ENCODE peak calls at places on chromosomes 5 and 9, in six cellular contexts. One of them, this sample, is unnamed.

GRCh38 chr5:116575635-116576042 is 1.0 kb upstream of the SEMA6A start:
- DNase-seq in GM12878: no peak
- DNase-seq in fibroblast of mammary gland: no peak
- DNase-seq in epithelial cell of esophagus: peak
- DNase-seq in dorsolateral prefrontal cortex: peak
- DNase-seq in breast epithelium: no peak
- DNase-seq in this sample: peak

GRCh38 chr9:18457498-18457897 is 16.5 kb upstream of the ADAMTSL1 start:
- DNase-seq in GM12878: no peak
- DNase-seq in fibroblast of mammary gland: peak
- DNase-seq in epithelial cell of esophagus: peak
- DNase-seq in dorsolateral prefrontal cortex: no peak
- DNase-seq in breast epithelium: no peak
- DNase-seq in this sample: no peak

GRCh38 chr5:157543825-157544622 is 31.6 kb downstream of the ADAM19 start:
- DNase-seq in GM12878: no peak
- DNase-seq in fibroblast of mammary gland: peak
- DNase-seq in epithelial cell of esophagus: no peak
- DNase-seq in dorsolateral prefrontal cortex: no peak
- DNase-seq in breast epithelium: no peak
- DNase-seq in this sample: no peak

GRCh38 chr9:128343855-128344254 is 3.5 kb downstream of the SLC27A4 start:
- DNase-seq in GM12878: no peak
- DNase-seq in fibroblast of mammary gland: no peak
- DNase-seq in epithelial cell of esophagus: no peak
- DNase-seq in dorsolateral prefrontal cortex: no peak
- DNase-seq in breast epithelium: no peak
- DNase-seq in this sample: no peak

GRCh38 chr5:156824800-156825199 is 25.3 kb upstream of the PPP1R2B start:
- DNase-seq in GM12878: no peak
- DNase-seq in fibroblast of mammary gland: peak
- DNase-seq in epithelial cell of esophagus: peak
- DNase-seq in dorsolateral prefrontal cortex: no peak
- DNase-seq in breast epithelium: no peak
- DNase-seq in this sample: peak

GRCh38 chr5:1852324-1852947 is 30.3 kb downstream of the IRX4 start:
- DNase-seq in GM12878: no peak
- DNase-seq in fibroblast of mammary gland: no peak
- DNase-seq in epithelial cell of esophagus: no peak
- DNase-seq in dorsolateral prefrontal cortex: no peak
- DNase-seq in breast epithelium: no peak
- DNase-seq in this sample: no peak

GRCh38 chr5:139698461-139699146 is 50.5 kb downstream of the CXXC5 start:
- DNase-seq in GM12878: no peak
- DNase-seq in fibroblast of mammary gland: peak
- DNase-seq in epithelial cell of esophagus: peak
- DNase-seq in dorsolateral prefrontal cortex: peak
- DNase-seq in breast epithelium: peak
- DNase-seq in this sample: peak

GRCh38 chr5:80863708-80864107 is 96.5 kb upstream of the RASGRF2 start:
- DNase-seq in GM12878: no peak
- DNase-seq in fibroblast of mammary gland: no peak
- DNase-seq in epithelial cell of esophagus: no peak
- DNase-seq in dorsolateral prefrontal cortex: no peak
- DNase-seq in breast epithelium: no peak
- DNase-seq in this sample: no peak

GRCh38 chr5:82641362-82641988 is 363.3 kb upstream of the RPS23 start:
- DNase-seq in GM12878: peak
- DNase-seq in fibroblast of mammary gland: peak
- DNase-seq in epithelial cell of esophagus: peak
- DNase-seq in dorsolateral prefrontal cortex: peak
- DNase-seq in breast epithelium: peak
- DNase-seq in this sample: peak

GRCh38 chr9:34451545-34451944 is 6.8 kb downstream of the FAM219A start:
- DNase-seq in GM12878: no peak
- DNase-seq in fibroblast of mammary gland: peak
- DNase-seq in epithelial cell of esophagus: no peak
- DNase-seq in dorsolateral prefrontal cortex: no peak
- DNase-seq in breast epithelium: no peak
- DNase-seq in this sample: peak

GRCh38 chr5:173278641-173279040 is 43.6 kb upstream of the NKX2-5 start:
- DNase-seq in GM12878: no peak
- DNase-seq in fibroblast of mammary gland: no peak
- DNase-seq in epithelial cell of esophagus: no peak
- DNase-seq in dorsolateral prefrontal cortex: no peak
- DNase-seq in breast epithelium: no peak
- DNase-seq in this sample: no peak

GRCh38 chr5:59587489-59588337 is 305.8 kb downstream of the PDE4D start:
- DNase-seq in GM12878: no peak
- DNase-seq in fibroblast of mammary gland: peak
- DNase-seq in epithelial cell of esophagus: peak
- DNase-seq in dorsolateral prefrontal cortex: peak
- DNase-seq in breast epithelium: no peak
- DNase-seq in this sample: no peak

GRCh38 chr9:131995382-131995781 is 84.3 kb downstream of the MED27 start:
- DNase-seq in GM12878: no peak
- DNase-seq in fibroblast of mammary gland: peak
- DNase-seq in epithelial cell of esophagus: peak
- DNase-seq in dorsolateral prefrontal cortex: no peak
- DNase-seq in breast epithelium: no peak
- DNase-seq in this sample: no peak

GRCh38 chr9:82922686-82923085 is 140.3 kb downstream of the RASEF start:
- DNase-seq in GM12878: no peak
- DNase-seq in fibroblast of mammary gland: no peak
- DNase-seq in epithelial cell of esophagus: no peak
- DNase-seq in dorsolateral prefrontal cortex: no peak
- DNase-seq in breast epithelium: no peak
- DNase-seq in this sample: no peak

GRCh38 chr5:73116506-73116905 is 3.9 kb upstream of the TMEM171 start:
- DNase-seq in GM12878: no peak
- DNase-seq in fibroblast of mammary gland: no peak
- DNase-seq in epithelial cell of esophagus: no peak
- DNase-seq in dorsolateral prefrontal cortex: no peak
- DNase-seq in breast epithelium: no peak
- DNase-seq in this sample: no peak

GRCh38 chr9:15915711-15916110 is 362.9 kb downstream of the CCDC171 start:
- DNase-seq in GM12878: no peak
- DNase-seq in fibroblast of mammary gland: peak
- DNase-seq in epithelial cell of esophagus: no peak
- DNase-seq in dorsolateral prefrontal cortex: no peak
- DNase-seq in breast epithelium: no peak
- DNase-seq in this sample: no peak

GRCh38 chr9:113573959-113574352 is 110.4 kb downstream of the RGS3 start:
- DNase-seq in GM12878: no peak
- DNase-seq in fibroblast of mammary gland: no peak
- DNase-seq in epithelial cell of esophagus: no peak
- DNase-seq in dorsolateral prefrontal cortex: no peak
- DNase-seq in breast epithelium: no peak
- DNase-seq in this sample: no peak

GRCh38 chr5:129972774-129973173 is 68.5 kb downstream of the CHSY3 start:
- DNase-seq in GM12878: no peak
- DNase-seq in fibroblast of mammary gland: peak
- DNase-seq in epithelial cell of esophagus: no peak
- DNase-seq in dorsolateral prefrontal cortex: no peak
- DNase-seq in breast epithelium: no peak
- DNase-seq in this sample: no peak

GRCh38 chr9:97470076-97470475 is 31.4 kb upstream of the TMOD1 start:
- DNase-seq in GM12878: no peak
- DNase-seq in fibroblast of mammary gland: no peak
- DNase-seq in epithelial cell of esophagus: peak
- DNase-seq in dorsolateral prefrontal cortex: peak
- DNase-seq in breast epithelium: no peak
- DNase-seq in this sample: peak

GRCh38 chr9:99305820-99306811 is 84.0 kb downstream of the SEC61B start:
- DNase-seq in GM12878: no peak
- DNase-seq in fibroblast of mammary gland: no peak
- DNase-seq in epithelial cell of esophagus: no peak
- DNase-seq in dorsolateral prefrontal cortex: no peak
- DNase-seq in breast epithelium: no peak
- DNase-seq in this sample: no peak

GRCh38 chr5:112202694-112203093 is 216.4 kb downstream of the EPB41L4A start:
- DNase-seq in GM12878: no peak
- DNase-seq in fibroblast of mammary gland: no peak
- DNase-seq in epithelial cell of esophagus: peak
- DNase-seq in dorsolateral prefrontal cortex: no peak
- DNase-seq in breast epithelium: no peak
- DNase-seq in this sample: no peak

GRCh38 chr5:77230727-77231469 is 20.4 kb downstream of the PDE8B start:
- DNase-seq in GM12878: no peak
- DNase-seq in fibroblast of mammary gland: peak
- DNase-seq in epithelial cell of esophagus: peak
- DNase-seq in dorsolateral prefrontal cortex: no peak
- DNase-seq in breast epithelium: no peak
- DNase-seq in this sample: peak
- TF ChIP-seq CTCF in GM12878: no peak
- TF ChIP-seq CTCF in fibroblast of mammary gland: peak
- TF ChIP-seq CTCF in epithelial cell of esophagus: no peak
- TF ChIP-seq CTCF in dorsolateral prefrontal cortex: no peak
- TF ChIP-seq CTCF in breast epithelium: no peak
- TF ChIP-seq CTCF in this sample: peak

GRCh38 chr5:181205735-181206401 is 872 bp upstream of the TRIM7 start:
- DNase-seq in GM12878: no peak
- DNase-seq in fibroblast of mammary gland: no peak
- DNase-seq in epithelial cell of esophagus: peak
- DNase-seq in dorsolateral prefrontal cortex: no peak
- DNase-seq in breast epithelium: no peak
- DNase-seq in this sample: no peak
- H3K4me3 ChIP-seq in GM12878: peak
- H3K4me3 ChIP-seq in fibroblast of mammary gland: peak
- H3K4me3 ChIP-seq in epithelial cell of esophagus: peak
- H3K4me3 ChIP-seq in dorsolateral prefrontal cortex: peak
- H3K4me3 ChIP-seq in breast epithelium: peak
- H3K4me3 ChIP-seq in this sample: peak

DNA sequence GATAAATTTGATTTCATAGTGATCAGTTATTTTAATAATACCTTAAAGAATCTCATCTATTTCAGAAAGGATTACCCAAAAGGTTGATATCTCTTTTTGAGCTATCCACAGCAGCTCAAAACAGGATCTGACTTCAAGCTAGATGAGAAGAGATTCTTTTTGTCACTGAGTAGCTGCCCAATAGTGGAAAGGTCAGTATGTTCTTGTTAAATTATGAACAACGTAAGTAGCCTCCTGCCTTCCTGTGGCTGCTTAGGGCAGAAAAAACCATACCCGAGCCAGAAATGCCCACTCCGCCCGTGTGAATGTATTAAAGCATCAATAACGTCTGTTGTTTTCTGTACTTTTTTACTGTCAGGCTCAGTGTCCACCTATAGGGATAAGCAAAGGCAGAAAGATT is 51.3 kb upstream of the PRUNE2 start:
- DNase-seq in GM12878: no peak
- DNase-seq in fibroblast of mammary gland: no peak
- DNase-seq in epithelial cell of esophagus: no peak
- DNase-seq in dorsolateral prefrontal cortex: no peak
- DNase-seq in breast epithelium: no peak
- DNase-seq in this sample: no peak
- TF ChIP-seq CTCF in GM12878: no peak
- TF ChIP-seq CTCF in fibroblast of mammary gland: no peak
- TF ChIP-seq CTCF in epithelial cell of esophagus: no peak
- TF ChIP-seq CTCF in dorsolateral prefrontal cortex: no peak
- TF ChIP-seq CTCF in breast epithelium: no peak
- TF ChIP-seq CTCF in this sample: no peak

DNA sequence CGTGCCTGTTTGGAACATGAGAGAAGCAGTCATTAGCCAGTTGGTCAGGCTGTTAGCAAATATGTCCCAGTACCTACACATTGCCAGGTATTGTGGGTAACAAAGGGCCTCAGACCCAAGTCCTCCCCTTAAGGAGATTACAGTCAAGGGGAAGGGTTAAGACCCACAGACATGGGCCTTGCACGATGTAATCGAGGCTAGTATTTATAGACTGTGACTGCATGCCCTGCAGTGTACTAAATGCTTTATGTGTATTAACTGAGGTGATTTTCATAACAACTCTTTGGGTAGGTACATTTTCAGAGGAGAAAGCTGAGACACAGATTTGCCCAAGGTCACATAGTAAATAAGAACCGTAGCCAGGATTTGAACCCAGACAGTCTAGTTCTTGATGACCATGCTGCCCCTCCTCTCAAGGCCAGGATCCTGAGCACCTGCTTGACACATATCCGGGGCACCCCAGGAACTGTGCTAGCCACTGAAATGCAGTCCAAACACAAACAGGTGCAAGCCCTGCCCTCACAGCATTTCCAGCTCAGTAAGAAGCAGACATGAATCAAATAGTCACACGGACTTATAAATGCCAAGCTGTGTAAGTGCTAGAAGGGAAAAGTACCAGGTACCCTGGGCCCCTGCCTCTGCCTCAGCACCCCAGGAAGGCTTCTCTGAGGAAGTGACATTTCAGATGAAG is 32.0 kb upstream of the GRPEL2 start:
- DNase-seq in GM12878: no peak
- DNase-seq in fibroblast of mammary gland: no peak
- DNase-seq in epithelial cell of esophagus: no peak
- DNase-seq in dorsolateral prefrontal cortex: no peak
- DNase-seq in breast epithelium: no peak
- DNase-seq in this sample: no peak
- H3K4me3 ChIP-seq in GM12878: no peak
- H3K4me3 ChIP-seq in fibroblast of mammary gland: no peak
- H3K4me3 ChIP-seq in epithelial cell of esophagus: no peak
- H3K4me3 ChIP-seq in dorsolateral prefrontal cortex: no peak
- H3K4me3 ChIP-seq in breast epithelium: no peak
- H3K4me3 ChIP-seq in this sample: no peak

GRCh38 chr9:137035507-137035834 is 3.6 kb upstream of the FUT7 start:
- DNase-seq in GM12878: no peak
- DNase-seq in fibroblast of mammary gland: no peak
- DNase-seq in epithelial cell of esophagus: no peak
- DNase-seq in dorsolateral prefrontal cortex: no peak
- DNase-seq in breast epithelium: no peak
- DNase-seq in this sample: no peak
- TF ChIP-seq CTCF in GM12878: no peak
- TF ChIP-seq CTCF in fibroblast of mammary gland: no peak
- TF ChIP-seq CTCF in epithelial cell of esophagus: no peak
- TF ChIP-seq CTCF in dorsolateral prefrontal cortex: no peak
- TF ChIP-seq CTCF in breast epithelium: peak
- TF ChIP-seq CTCF in this sample: no peak

GRCh38 chr5:34930870-34931269 is 1.5 kb downstream of the DNAJC21 start:
- DNase-seq in GM12878: no peak
- DNase-seq in fibroblast of mammary gland: no peak
- DNase-seq in epithelial cell of esophagus: no peak
- DNase-seq in dorsolateral prefrontal cortex: no peak
- DNase-seq in breast epithelium: no peak
- DNase-seq in this sample: no peak
- H3K4me3 ChIP-seq in GM12878: peak
- H3K4me3 ChIP-seq in fibroblast of mammary gland: peak
- H3K4me3 ChIP-seq in epithelial cell of esophagus: peak
- H3K4me3 ChIP-seq in dorsolateral prefrontal cortex: peak
- H3K4me3 ChIP-seq in breast epithelium: peak
- H3K4me3 ChIP-seq in this sample: peak

GRCh38 chr9:36855443-36856315 is 178.4 kb downstream of the PAX5 start:
- DNase-seq in GM12878: no peak
- DNase-seq in fibroblast of mammary gland: no peak
- DNase-seq in epithelial cell of esophagus: peak
- DNase-seq in dorsolateral prefrontal cortex: no peak
- DNase-seq in breast epithelium: no peak
- DNase-seq in this sample: peak
- TF ChIP-seq CTCF in GM12878: peak
- TF ChIP-seq CTCF in fibroblast of mammary gland: no peak
- TF ChIP-seq CTCF in epithelial cell of esophagus: peak
- TF ChIP-seq CTCF in dorsolateral prefrontal cortex: no peak
- TF ChIP-seq CTCF in breast epithelium: no peak
- TF ChIP-seq CTCF in this sample: peak

GRCh38 chr9:91948061-91948422 is 2.0 kb downstream of the ROR2 start:
- DNase-seq in GM12878: no peak
- DNase-seq in fibroblast of mammary gland: peak
- DNase-seq in epithelial cell of esophagus: no peak
- DNase-seq in dorsolateral prefrontal cortex: no peak
- DNase-seq in breast epithelium: no peak
- DNase-seq in this sample: no peak
- H3K4me3 ChIP-seq in GM12878: no peak
- H3K4me3 ChIP-seq in fibroblast of mammary gland: peak
- H3K4me3 ChIP-seq in epithelial cell of esophagus: no peak
- H3K4me3 ChIP-seq in dorsolateral prefrontal cortex: no peak
- H3K4me3 ChIP-seq in breast epithelium: peak
- H3K4me3 ChIP-seq in this sample: no peak